ENCODE peak calls at places on chromosome 1, in five cellular contexts. One of them, this sample, is unnamed.

GRCh38 chr1:18927654-18928272 is 25.4 kb upstream of the ALDH4A1 start:
- DNase-seq in PC-9: peak; percentile 46
- DNase-seq in CD8-positive, alpha-beta T cell: peak; percentile 41
- DNase-seq in CD4-positive, alpha-beta T cell: no peak
- DNase-seq in lower lobe of right lung: no peak
- DNase-seq in this sample: no peak

GRCh38 chr1:36217667-36218066 is 6.6 kb upstream of the THRAP3 start:
- DNase-seq in PC-9: no peak
- DNase-seq in CD8-positive, alpha-beta T cell: no peak
- DNase-seq in CD4-positive, alpha-beta T cell: no peak
- DNase-seq in lower lobe of right lung: no peak
- DNase-seq in this sample: no peak

GRCh38 chr1:46458846-46459245 is 30.8 kb upstream of the DMBX1 start:
- DNase-seq in PC-9: no peak
- DNase-seq in CD8-positive, alpha-beta T cell: no peak
- DNase-seq in CD4-positive, alpha-beta T cell: no peak
- DNase-seq in lower lobe of right lung: no peak
- DNase-seq in this sample: no peak

GRCh38 chr1:101137144-101138126 is 99.4 kb upstream of the S1PR1 start:
- DNase-seq in PC-9: no peak
- DNase-seq in CD8-positive, alpha-beta T cell: no peak
- DNase-seq in CD4-positive, alpha-beta T cell: no peak
- DNase-seq in lower lobe of right lung: no peak
- DNase-seq in this sample: no peak

GRCh38 chr1:24409535-24409934 is 4.0 kb downstream of the STPG1 start:
- DNase-seq in PC-9: no peak
- DNase-seq in CD8-positive, alpha-beta T cell: no peak
- DNase-seq in CD4-positive, alpha-beta T cell: no peak
- DNase-seq in lower lobe of right lung: no peak
- DNase-seq in this sample: no peak

GRCh38 chr1:215835951-215836350 is 268.8 kb downstream of the KCTD3 start:
- DNase-seq in PC-9: no peak
- DNase-seq in CD8-positive, alpha-beta T cell: no peak
- DNase-seq in CD4-positive, alpha-beta T cell: no peak
- DNase-seq in lower lobe of right lung: no peak
- DNase-seq in this sample: no peak

GRCh38 chr1:223248787-223249175 is 105.7 kb upstream of the TLR5 start:
- DNase-seq in PC-9: no peak
- DNase-seq in CD8-positive, alpha-beta T cell: peak; percentile 48
- DNase-seq in CD4-positive, alpha-beta T cell: peak; percentile 73
- DNase-seq in lower lobe of right lung: no peak
- DNase-seq in this sample: no peak

GRCh38 chr1:31798086-31798432 is 17.8 kb downstream of the SPOCD1 start:
- DNase-seq in PC-9: no peak
- DNase-seq in CD8-positive, alpha-beta T cell: no peak
- DNase-seq in CD4-positive, alpha-beta T cell: no peak
- DNase-seq in lower lobe of right lung: no peak
- DNase-seq in this sample: no peak

GRCh38 chr1:228399531-228400236 is 7.0 kb downstream of the TRIM11 start:
- DNase-seq in PC-9: no peak
- DNase-seq in CD8-positive, alpha-beta T cell: no peak
- DNase-seq in CD4-positive, alpha-beta T cell: no peak
- DNase-seq in lower lobe of right lung: no peak
- DNase-seq in this sample: no peak

GRCh38 chr1:12595839-12596821 is 21.9 kb downstream of the DHRS3 start:
- DNase-seq in PC-9: peak; percentile 95
- DNase-seq in CD8-positive, alpha-beta T cell: no peak
- DNase-seq in CD4-positive, alpha-beta T cell: no peak
- DNase-seq in lower lobe of right lung: peak; percentile 94
- DNase-seq in this sample: peak; percentile 63

GRCh38 chr1:31799895-31800676 is 15.7 kb downstream of the SPOCD1 start:
- DNase-seq in PC-9: no peak
- DNase-seq in CD8-positive, alpha-beta T cell: no peak
- DNase-seq in CD4-positive, alpha-beta T cell: no peak
- DNase-seq in lower lobe of right lung: peak; percentile 54
- DNase-seq in this sample: no peak

GRCh38 chr1:109299087-109299983 is 7.5 kb downstream of the MYBPHL start:
- DNase-seq in PC-9: peak; percentile 42
- DNase-seq in CD8-positive, alpha-beta T cell: no peak
- DNase-seq in CD4-positive, alpha-beta T cell: no peak
- DNase-seq in lower lobe of right lung: no peak
- DNase-seq in this sample: peak; percentile 86

GRCh38 chr1:73326663-73327062 is 871.3 kb downstream of the LRRIQ3 start:
- DNase-seq in PC-9: no peak
- DNase-seq in CD8-positive, alpha-beta T cell: no peak
- DNase-seq in CD4-positive, alpha-beta T cell: no peak
- DNase-seq in lower lobe of right lung: no peak
- DNase-seq in this sample: no peak

GRCh38 chr1:41806472-41807155 is 112.1 kb downstream of the HIVEP3 start:
- DNase-seq in PC-9: no peak
- DNase-seq in CD8-positive, alpha-beta T cell: peak; percentile 35
- DNase-seq in CD4-positive, alpha-beta T cell: no peak
- DNase-seq in lower lobe of right lung: no peak
- DNase-seq in this sample: no peak

GRCh38 chr1:58922302-58923089 is 138.6 kb upstream of the JUN start:
- DNase-seq in PC-9: peak; percentile 28
- DNase-seq in CD8-positive, alpha-beta T cell: peak; percentile 59
- DNase-seq in CD4-positive, alpha-beta T cell: peak; percentile 42
- DNase-seq in lower lobe of right lung: peak; percentile 86
- DNase-seq in this sample: peak; percentile 32

GRCh38 chr1:244020086-244020485 is 31.0 kb upstream of the ZBTB18 start:
- DNase-seq in PC-9: no peak
- DNase-seq in CD8-positive, alpha-beta T cell: no peak
- DNase-seq in CD4-positive, alpha-beta T cell: no peak
- DNase-seq in lower lobe of right lung: no peak
- DNase-seq in this sample: no peak

GRCh38 chr1:41811051-41811795 is 107.5 kb downstream of the HIVEP3 start:
- DNase-seq in PC-9: no peak
- DNase-seq in CD8-positive, alpha-beta T cell: peak; percentile 24
- DNase-seq in CD4-positive, alpha-beta T cell: no peak
- DNase-seq in lower lobe of right lung: peak; percentile 65
- DNase-seq in this sample: no peak

GRCh38 chr1:114153621-114154145 is at the start of gene SYT6:
- DNase-seq in PC-9: no peak
- DNase-seq in CD8-positive, alpha-beta T cell: peak; percentile 7
- DNase-seq in CD4-positive, alpha-beta T cell: no peak
- DNase-seq in lower lobe of right lung: no peak
- DNase-seq in this sample: no peak

GRCh38 chr1:151131832-151132675 is 14.4 kb downstream of the SEMA6C start:
- DNase-seq in PC-9: no peak
- DNase-seq in CD8-positive, alpha-beta T cell: no peak
- DNase-seq in CD4-positive, alpha-beta T cell: no peak
- DNase-seq in lower lobe of right lung: no peak
- DNase-seq in this sample: no peak

GRCh38 chr1:25864434-25864833 is 5.2 kb upstream of the AUNIP start:
- DNase-seq in PC-9: no peak
- DNase-seq in CD8-positive, alpha-beta T cell: no peak
- DNase-seq in CD4-positive, alpha-beta T cell: no peak
- DNase-seq in lower lobe of right lung: no peak
- DNase-seq in this sample: no peak

GRCh38 chr1:16286122-16286521 is 49.1 kb upstream of the CPLANE2 start:
- DNase-seq in PC-9: no peak
- DNase-seq in CD8-positive, alpha-beta T cell: no peak
- DNase-seq in CD4-positive, alpha-beta T cell: no peak
- DNase-seq in lower lobe of right lung: no peak
- DNase-seq in this sample: no peak

GRCh38 chr1:172845371-172845770 is 186.5 kb downstream of the FASLG start:
- DNase-seq in PC-9: no peak
- DNase-seq in CD8-positive, alpha-beta T cell: peak; percentile 28
- DNase-seq in CD4-positive, alpha-beta T cell: peak; percentile 8
- DNase-seq in lower lobe of right lung: no peak
- DNase-seq in this sample: no peak

GRCh38 chr1:228334954-228335353 is 71.7 kb downstream of the TRIM11 start:
- DNase-seq in PC-9: no peak
- DNase-seq in CD8-positive, alpha-beta T cell: no peak
- DNase-seq in CD4-positive, alpha-beta T cell: no peak
- DNase-seq in lower lobe of right lung: peak; percentile 39
- DNase-seq in this sample: no peak

GRCh38 chr1:154962238-154962678 is 676 bp upstream of the PYGO2 start:
- DNase-seq in PC-9: no peak
- DNase-seq in CD8-positive, alpha-beta T cell: no peak
- DNase-seq in CD4-positive, alpha-beta T cell: no peak
- DNase-seq in lower lobe of right lung: peak; percentile 65
- DNase-seq in this sample: no peak

GRCh38 chr1:61370177-61370907 is 288.0 kb downstream of the NFIA start:
- DNase-seq in PC-9: no peak
- DNase-seq in CD8-positive, alpha-beta T cell: no peak
- DNase-seq in CD4-positive, alpha-beta T cell: no peak
- DNase-seq in lower lobe of right lung: no peak
- DNase-seq in this sample: no peak

GRCh38 chr1:156076609-156077429 is 5.4 kb downstream of the MEX3A start:
- DNase-seq in PC-9: no peak
- DNase-seq in CD8-positive, alpha-beta T cell: no peak
- DNase-seq in CD4-positive, alpha-beta T cell: no peak
- DNase-seq in lower lobe of right lung: peak; percentile 64
- DNase-seq in this sample: no peak

GRCh38 chr1:156075775-156076204 is 6.5 kb downstream of the MEX3A start:
- DNase-seq in PC-9: no peak
- DNase-seq in CD8-positive, alpha-beta T cell: no peak
- DNase-seq in CD4-positive, alpha-beta T cell: no peak
- DNase-seq in lower lobe of right lung: no peak
- DNase-seq in this sample: no peak

GRCh38 chr1:156078728-156079127 is 3.5 kb downstream of the MEX3A start:
- DNase-seq in PC-9: no peak
- DNase-seq in CD8-positive, alpha-beta T cell: no peak
- DNase-seq in CD4-positive, alpha-beta T cell: no peak
- DNase-seq in lower lobe of right lung: no peak
- DNase-seq in this sample: no peak

GRCh38 chr1:156075158-156075557 is 7.1 kb downstream of the MEX3A start:
- DNase-seq in PC-9: no peak
- DNase-seq in CD8-positive, alpha-beta T cell: no peak
- DNase-seq in CD4-positive, alpha-beta T cell: no peak
- DNase-seq in lower lobe of right lung: no peak
- DNase-seq in this sample: no peak

DNA sequence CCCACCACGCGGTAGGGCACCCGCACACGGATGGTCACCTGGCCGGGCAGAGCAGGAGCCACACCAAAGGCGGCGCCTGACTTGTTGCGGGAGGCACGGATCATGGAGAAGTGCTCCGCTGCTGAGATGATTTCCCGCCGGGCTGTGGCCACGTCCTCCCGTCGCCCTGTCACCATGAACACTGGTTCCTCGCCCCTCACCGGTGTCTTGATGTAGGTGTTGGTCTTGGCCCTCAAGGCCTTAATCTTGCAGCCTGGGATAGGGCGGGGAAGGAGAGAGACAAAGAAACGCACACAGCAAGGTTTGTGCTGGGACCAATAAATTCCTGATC is 4.9 kb downstream of the MEX3A start:
- DNase-seq in PC-9: no peak
- DNase-seq in CD8-positive, alpha-beta T cell: no peak
- DNase-seq in CD4-positive, alpha-beta T cell: no peak
- DNase-seq in lower lobe of right lung: no peak
- DNase-seq in this sample: no peak
- H3K27ac ChIP-seq in PC-9: no peak overlapping the region
- H3K27ac ChIP-seq in CD8-positive, alpha-beta T cell: no peak overlapping the region
- H3K27ac ChIP-seq in CD4-positive, alpha-beta T cell: no peak overlapping the region
- H3K27ac ChIP-seq in lower lobe of right lung: peak overlapping the region; percentile 75
- H3K27ac ChIP-seq in this sample: no peak overlapping the region

DNA sequence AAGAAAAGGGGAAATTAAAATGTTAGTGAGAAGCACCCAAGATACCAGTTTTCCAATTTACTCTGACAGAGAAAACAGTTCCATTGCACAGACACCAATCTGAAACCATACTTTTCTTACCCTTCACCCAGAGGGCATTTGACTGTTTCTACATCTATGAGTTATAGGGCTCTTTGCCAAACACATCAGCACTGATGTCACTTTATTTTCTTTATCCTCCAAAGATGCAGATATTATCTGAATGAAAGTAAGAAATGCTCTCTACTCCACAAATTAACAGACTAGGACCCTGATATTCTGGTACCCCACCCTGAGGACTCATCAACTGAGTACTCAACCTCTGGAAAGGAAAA is 24.2 kb upstream of the PEX19 start:
- DNase-seq in PC-9: no peak
- DNase-seq in CD8-positive, alpha-beta T cell: no peak
- DNase-seq in CD4-positive, alpha-beta T cell: no peak
- DNase-seq in lower lobe of right lung: no peak
- DNase-seq in this sample: no peak
- H3K27ac ChIP-seq in PC-9: no peak overlapping the region
- H3K27ac ChIP-seq in CD8-positive, alpha-beta T cell: no peak overlapping the region
- H3K27ac ChIP-seq in CD4-positive, alpha-beta T cell: no peak overlapping the region
- H3K27ac ChIP-seq in lower lobe of right lung: no peak overlapping the region
- H3K27ac ChIP-seq in this sample: no peak overlapping the region

GRCh38 chr1:95073446-95073845 is 695 bp upstream of the ALG14 start:
- DNase-seq in PC-9: no peak
- DNase-seq in CD8-positive, alpha-beta T cell: no peak
- DNase-seq in CD4-positive, alpha-beta T cell: no peak
- DNase-seq in lower lobe of right lung: no peak
- DNase-seq in this sample: no peak

GRCh38 chr1:95072532-95073419 is at the start of gene ALG14:
- DNase-seq in PC-9: peak; percentile 89
- DNase-seq in CD8-positive, alpha-beta T cell: peak; percentile 91
- DNase-seq in CD4-positive, alpha-beta T cell: peak; percentile 93
- DNase-seq in lower lobe of right lung: peak; percentile 95
- DNase-seq in this sample: peak; percentile 93

GRCh38 chr1:95069711-95070093 is 3.0 kb downstream of the ALG14 start:
- DNase-seq in PC-9: no peak
- DNase-seq in CD8-positive, alpha-beta T cell: no peak
- DNase-seq in CD4-positive, alpha-beta T cell: no peak
- DNase-seq in lower lobe of right lung: no peak
- DNase-seq in this sample: no peak

GRCh38 chr1:95071539-95071938 is 1.2 kb downstream of the ALG14 start:
- DNase-seq in PC-9: no peak
- DNase-seq in CD8-positive, alpha-beta T cell: no peak
- DNase-seq in CD4-positive, alpha-beta T cell: no peak
- DNase-seq in lower lobe of right lung: no peak
- DNase-seq in this sample: no peak

GRCh38 chr1:95072117-95072516 is 634 bp downstream of the ALG14 start:
- DNase-seq in PC-9: no peak
- DNase-seq in CD8-positive, alpha-beta T cell: no peak
- DNase-seq in CD4-positive, alpha-beta T cell: no peak
- DNase-seq in lower lobe of right lung: no peak
- DNase-seq in this sample: no peak
- H3K27ac ChIP-seq in PC-9: peak overlapping the region; percentile 38
- H3K27ac ChIP-seq in CD8-positive, alpha-beta T cell: peak overlapping the region; percentile 61
- H3K27ac ChIP-seq in CD4-positive, alpha-beta T cell: peak overlapping the region; percentile 73
- H3K27ac ChIP-seq in lower lobe of right lung: peak overlapping the region; percentile 91
- H3K27ac ChIP-seq in this sample: peak overlapping the region; percentile 98

GRCh38 chr1:190497561-190497960 is 19.9 kb upstream of the BRINP3 start:
- DNase-seq in PC-9: no peak
- DNase-seq in CD8-positive, alpha-beta T cell: no peak
- DNase-seq in CD4-positive, alpha-beta T cell: no peak
- DNase-seq in lower lobe of right lung: no peak
- DNase-seq in this sample: no peak

GRCh38 chr1:190491404-190491803 is 13.7 kb upstream of the BRINP3 start:
- DNase-seq in PC-9: no peak
- DNase-seq in CD8-positive, alpha-beta T cell: no peak
- DNase-seq in CD4-positive, alpha-beta T cell: no peak
- DNase-seq in lower lobe of right lung: no peak
- DNase-seq in this sample: no peak

DNA sequence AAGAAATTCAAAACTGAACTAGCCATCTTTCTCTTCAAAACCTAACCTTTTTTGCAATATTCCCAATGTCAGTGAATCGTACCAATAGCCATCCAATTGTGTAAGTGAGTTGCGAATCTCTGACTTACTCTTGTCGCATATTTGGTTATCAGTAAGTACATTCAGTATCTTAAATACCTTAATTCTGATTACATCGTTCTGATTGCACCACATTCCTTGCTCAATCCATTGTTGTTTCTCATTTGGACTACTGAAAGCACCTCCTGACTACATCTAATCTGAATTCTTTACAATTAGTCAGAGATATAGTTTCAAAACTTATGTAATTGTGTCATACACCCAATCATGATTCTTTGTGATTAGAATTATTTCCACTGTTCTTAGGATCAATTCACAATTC is 16.8 kb upstream of the BRINP3 start:
- DNase-seq in PC-9: no peak
- DNase-seq in CD8-positive, alpha-beta T cell: no peak
- DNase-seq in CD4-positive, alpha-beta T cell: no peak
- DNase-seq in lower lobe of right lung: no peak
- DNase-seq in this sample: no peak
- H3K27ac ChIP-seq in PC-9: no peak overlapping the region
- H3K27ac ChIP-seq in CD8-positive, alpha-beta T cell: no peak overlapping the region
- H3K27ac ChIP-seq in CD4-positive, alpha-beta T cell: no peak overlapping the region
- H3K27ac ChIP-seq in lower lobe of right lung: no peak overlapping the region
- H3K27ac ChIP-seq in this sample: no peak overlapping the region

This sample was measured in substantia nigra.